ENCODE peak calls at places on chromosomes 1 and 21, in four cellular contexts. F is A549, D is K562, W is endothelial cell of umbilical vein. M is an unnamed sample.

GRCh38 chr1:42324398-42325013 is 10.5 kb downstream of the FOXJ3 start:
- DNase-seq in D (no peak), F (no peak), W (no peak), M (peak)

GRCh38 chr1:108504447-108504846 is 54.3 kb downstream of the NBPF6 start:
- DNase-seq in W (no peak), F (no peak), D (no peak), M (no peak)

GRCh38 chr1:185170291-185170848 is 13.4 kb downstream of the SWT1 start:
- DNase-seq in F (peak), W (peak), D (peak), M (peak)

GRCh38 chr1:116990612-116991151 is 10.9 kb upstream of the CD101 start:
- DNase-seq in W (peak), D (no peak), F (no peak), M (peak)

GRCh38 chr1:62356257-62356835 is 37.1 kb upstream of the KANK4 start:
- DNase-seq in D (no peak), W (no peak), F (peak), M (peak)

GRCh38 chr1:28865997-28866650 is 48.2 kb upstream of the EPB41 start:
- DNase-seq in D (no peak), W (no peak), F (no peak), M (peak)

GRCh38 chr1:177021741-177022140 is 142.8 kb downstream of the ASTN1 start:
- DNase-seq in W (no peak), D (no peak), F (no peak), M (no peak)

GRCh38 chr1:117967900-117968299 is 38.4 kb downstream of the WDR3 start:
- DNase-seq in W (no peak), F (no peak), D (no peak), M (no peak)

GRCh38 chr1:22738522-22738921 is 27.9 kb downstream of the EPHB2 start:
- DNase-seq in D (no peak), W (peak), F (no peak), M (no peak)

GRCh38 chr1:119140177-119141019 is at the start of gene WARS2:
- DNase-seq in W (peak), F (peak), D (peak), M (peak)

GRCh38 chr1:20386682-20387081 is 96.0 kb downstream of the VWA5B1 start:
- DNase-seq in F (no peak), D (no peak), W (no peak), M (no peak)

GRCh38 chr1:192575499-192576189 is at the start of gene RGS1:
- DNase-seq in W (no peak), F (no peak), D (no peak), M (peak)

GRCh38 chr21:34969431-34970036 is 79.6 kb downstream of the RUNX1 start:
- DNase-seq in F (no peak), W (no peak), D (no peak), M (no peak)

GRCh38 chr1:163170975-163171676 is 31.6 kb downstream of the RGS5 start:
- DNase-seq in W (peak), F (peak), D (no peak), M (no peak)

GRCh38 chr1:230611128-230611914 is 31.0 kb upstream of the COG2 start:
- DNase-seq in W (no peak), D (no peak), F (no peak), M (no peak)

GRCh38 chr21:37208056-37208705 is 59.0 kb downstream of the VPS26C start:
- DNase-seq in F (no peak), W (no peak), D (peak), M (peak)

GRCh38 chr1:98025858-98026257 is 105.0 kb upstream of the DPYD start:
- DNase-seq in W (no peak), D (no peak), F (no peak), M (no peak)

GRCh38 chr1:69221492-69221990 is 346.2 kb upstream of the LRRC7 start:
- DNase-seq in D (peak), W (no peak), F (no peak), M (no peak)

GRCh38 chr1:6365047-6365446 is 28.5 kb downstream of the ACOT7 start:
- DNase-seq in D (no peak), F (no peak), W (no peak), M (no peak)

GRCh38 chr1:12615166-12615915 is 2.7 kb downstream of the DHRS3 start:
- DNase-seq in W (peak), F (no peak), D (no peak), M (peak)

GRCh38 chr1:113930499-113931161 is 1.5 kb downstream of the HIPK1 start:
- DNase-seq in D (peak), W (peak), F (peak), M (peak)

GRCh38 chr1:215517441-215517891 is 49.6 kb upstream of the KCTD3 start:
- DNase-seq in D (no peak), W (peak), F (no peak), M (peak)

GRCh38 chr1:206809504-206810084 is 37.3 kb upstream of the IL10 start:
- DNase-seq in D (peak), W (peak), F (peak), M (peak)

GRCh38 chr1:175415133-175415712 is 222.6 kb upstream of the KIAA0040 start:
- DNase-seq in D (no peak), F (no peak), W (no peak), M (no peak)

GRCh38 chr21:34204481-34205439 is 131.4 kb downstream of the MRPS6 start:
- DNase-seq in W (no peak), F (no peak), D (no peak), M (no peak)

GRCh38 chr1:115295904-115296696 is 41.9 kb downstream of the NGF start:
- DNase-seq in W (no peak), F (no peak), D (no peak), M (no peak)

GRCh38 chr21:14533555-14534400 is 12.3 kb downstream of the SAMSN1 start:
- DNase-seq in W (peak), D (peak), F (peak), M (peak)

GRCh38 chr1:39167632-39168209 is 36.8 kb upstream of the MACF1 start:
- DNase-seq in W (no peak), F (no peak), D (peak), M (peak)

GRCh38 chr1:165483412-165483811 is 38.5 kb upstream of the RXRG start:
- DNase-seq in F (no peak), D (no peak), W (no peak), M (no peak)

GRCh38 chr1:25700626-25701025 is 84.0 kb downstream of the MAN1C1 start:
- DNase-seq in D (peak), W (no peak), F (peak), M (no peak)

GRCh38 chr1:92961131-92961895 is at the start of gene DIPK1A:
- DNase-seq in F (peak), W (peak), D (peak), M (peak)

GRCh38 chr1:235553063-235553675 is 48.9 kb upstream of the B3GALNT2 start:
- DNase-seq in F (no peak), D (no peak), W (no peak), M (no peak)
- TF ChIP-seq MYC in F (no peak), D (no peak), W (no peak), M (no peak)

GRCh38 chr1:7810395-7810794 is 26.3 kb downstream of the PER3 start:
- DNase-seq in F (no peak), W (peak), D (peak), M (peak)
- TF ChIP-seq MYC in F (no peak), W (no peak), D (no peak), M (no peak)

GRCh38 chr1:203537806-203538464 is 44.0 kb downstream of the OPTC start:
- DNase-seq in F (no peak), W (no peak), D (no peak), M (no peak)
- TF ChIP-seq MYC in F (no peak), W (no peak), D (no peak), M (no peak)

DNA sequence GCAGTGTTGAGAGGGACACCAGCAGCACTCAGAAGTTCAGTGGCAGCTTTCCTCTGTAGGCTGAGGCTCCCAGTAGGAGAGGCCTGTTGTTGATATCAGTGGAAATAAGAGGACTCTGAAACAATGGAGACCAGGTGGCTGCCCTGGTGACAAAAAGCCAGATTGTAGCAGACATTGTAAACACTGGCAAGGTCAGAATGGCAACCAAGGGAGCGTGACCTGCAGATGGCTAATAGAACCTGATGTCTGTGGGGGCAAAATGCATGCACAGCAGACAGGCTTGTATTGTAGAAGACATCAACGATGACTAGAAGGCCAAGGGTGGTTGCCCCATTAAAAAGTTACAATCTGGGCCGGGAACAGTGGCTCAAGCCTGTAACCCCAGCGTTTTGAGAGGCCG is 53.0 kb upstream of the GPR37L1 start:
- DNase-seq in F (no peak), D (no peak), W (no peak), M (no peak)
- TF ChIP-seq MYC in F (no peak), D (no peak), W (no peak), M (no peak)

DNA sequence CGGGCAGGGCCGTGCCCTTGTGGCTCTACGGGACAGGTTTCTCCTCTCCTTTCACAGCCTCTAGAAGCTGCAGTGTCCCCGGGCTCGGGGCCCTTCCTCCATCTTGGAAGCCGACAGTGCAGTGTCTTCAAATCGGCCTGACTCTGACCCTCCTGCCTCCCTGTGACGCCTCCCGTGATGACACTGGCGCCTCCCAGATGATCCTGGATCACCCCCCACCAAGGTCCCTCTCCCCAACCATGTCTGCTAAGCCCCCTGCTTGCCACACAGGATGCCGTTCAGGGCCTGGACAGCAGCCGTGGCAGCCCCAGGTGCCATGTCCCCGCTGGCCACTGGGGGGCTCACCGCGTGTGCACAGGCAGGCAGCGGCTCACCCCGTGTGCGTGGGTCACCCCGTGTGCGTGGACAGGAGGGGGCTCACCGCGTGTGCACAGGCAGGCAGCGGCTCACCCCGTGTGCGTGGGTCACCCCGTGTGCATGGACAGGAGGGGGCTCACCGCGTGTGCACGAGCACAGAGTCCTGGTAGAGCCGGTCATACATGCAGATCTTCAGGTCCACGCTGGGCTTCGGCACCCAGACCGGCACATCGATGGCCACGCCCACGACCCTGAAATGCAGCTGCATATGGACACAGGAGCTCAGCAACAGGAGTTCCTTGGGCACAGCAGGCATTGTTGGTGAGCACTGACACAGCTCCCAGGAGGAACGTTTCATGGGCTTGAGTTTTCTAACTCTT is 24.9 kb upstream of the TMEM52 start:
- DNase-seq in F (peak), W (peak), D (peak), M (peak)
- TF ChIP-seq MYC in F (no peak), W (no peak), D (no peak), M (peak)

GRCh38 chr1:16144325-16145029 is 11.4 kb downstream of the EPHA2 start:
- DNase-seq in F (peak), D (peak), W (no peak), M (no peak)

GRCh38 chr1:16146888-16147614 is 8.8 kb downstream of the EPHA2 start:
- DNase-seq in W (peak), F (no peak), D (peak), M (no peak)

GRCh38 chr1:16145988-16146887 is 9.6 kb downstream of the EPHA2 start:
- DNase-seq in W (peak), F (peak), D (peak), M (no peak)

GRCh38 chr1:16143566-16144324 is 12.1 kb downstream of the EPHA2 start:
- DNase-seq in W (no peak), F (peak), D (peak), M (no peak)

GRCh38 chr1:16145030-16145987 is 10.6 kb downstream of the EPHA2 start:
- DNase-seq in W (peak), F (peak), D (peak), M (no peak)
- TF ChIP-seq MYC in W (peak), F (no peak), D (no peak), M (no peak)

DNA sequence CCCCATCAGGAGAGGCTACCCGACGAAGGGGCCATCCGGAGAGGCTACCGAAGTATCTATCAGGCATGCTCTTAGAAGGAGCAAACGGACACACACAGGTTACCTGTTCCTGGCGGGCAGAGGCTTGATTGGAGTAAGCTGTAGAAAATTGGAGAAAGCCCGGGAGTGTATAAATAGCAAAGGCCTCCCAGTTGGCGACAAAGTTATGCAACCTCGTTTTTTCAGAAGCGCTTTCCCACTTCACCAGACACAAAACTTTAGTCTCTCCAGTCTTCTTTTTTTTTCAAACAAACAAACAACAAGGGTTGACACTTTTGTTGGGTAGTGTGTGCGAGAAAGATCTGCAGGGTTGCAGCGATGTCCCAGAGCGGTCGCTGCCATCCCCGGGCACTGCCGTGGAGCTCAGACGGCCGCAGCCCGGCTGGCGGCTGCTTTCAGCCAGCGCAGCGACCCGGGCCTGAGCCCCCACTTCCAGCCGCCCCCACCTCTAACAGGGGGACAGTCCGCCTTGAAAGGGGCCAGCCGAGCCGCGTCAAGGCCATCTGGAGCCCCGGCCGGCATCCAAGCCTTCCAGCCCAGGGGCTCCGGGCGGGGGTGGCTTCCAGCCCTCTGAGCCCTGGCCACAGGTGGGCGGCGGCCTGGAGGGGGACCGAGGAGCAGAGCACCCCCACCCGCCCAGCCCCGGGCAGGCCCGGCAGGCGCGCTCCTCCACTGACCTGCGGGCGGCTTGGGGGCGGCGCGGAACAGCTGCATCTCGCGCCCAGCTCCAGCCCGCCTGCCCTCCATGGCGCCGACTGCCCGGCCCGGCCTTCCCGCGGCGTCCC is 616 bp downstream of the MCOLN3 start:
- DNase-seq in W (no peak), F (peak), D (no peak), M (no peak)
- TF ChIP-seq MYC in W (no peak), F (no peak), D (no peak), M (no peak)

GRCh38 chr1:87137342-87137739 is 191.3 kb upstream of the LMO4 start:
- DNase-seq in D (no peak), F (no peak), W (no peak), M (no peak)
- TF ChIP-seq MYC in D (no peak), F (no peak), W (no peak), M (no peak)

GRCh38 chr1:228079601-228080263 is 2.8 kb upstream of the ARF1 start:
- DNase-seq in D (no peak), F (no peak), W (no peak), M (no peak)

GRCh38 chr1:228075801-228076271 is 6.7 kb upstream of the ARF1 start:
- DNase-seq in F (no peak), D (no peak), W (no peak), M (no peak)

GRCh38 chr1:228079013-228079412 is 3.5 kb upstream of the ARF1 start:
- DNase-seq in W (no peak), D (no peak), F (no peak), M (no peak)

GRCh38 chr1:228076796-228077430 is 5.6 kb upstream of the ARF1 start:
- DNase-seq in W (no peak), D (no peak), F (no peak), M (no peak)

GRCh38 chr1:228077565-228078330 is 4.8 kb upstream of the ARF1 start:
- DNase-seq in W (no peak), F (no peak), D (no peak), M (no peak)
- TF ChIP-seq MYC in W (no peak), F (no peak), D (no peak), M (no peak)

GRCh38 chr1:223248787-223249175 is 105.7 kb upstream of the TLR5 start:
- DNase-seq in W (no peak), F (no peak), D (no peak), M (no peak)
- TF ChIP-seq MYC in W (no peak), F (no peak), D (no peak), M (no peak)